ENCODE peak calls at places on chromosomes 1 and 21, in seven cellular contexts. K is GM13977, Z is tibial nerve, O is endothelial cell, T is MCF 10A, S is kidney epithelial cell, Q is GM20000. B is an unnamed sample.

GRCh38 chr1:30908446-30908885 is at the start of gene SDC3:
- DNase-seq in Q (peak), S (no peak), K (peak), T (peak), Z (no peak), O (no peak), B (no peak)

GRCh38 chr21:42745511-42746239 is 92.3 kb downstream of the PDE9A start:
- DNase-seq in T (no peak), Q (no peak), O (no peak), K (no peak), S (no peak), Z (no peak), B (no peak)

GRCh38 chr1:91777630-91778300 is 108.2 kb downstream of the TGFBR3 start:
- DNase-seq in T (no peak), K (no peak), Z (no peak), S (no peak), O (no peak), Q (no peak), B (no peak)

GRCh38 chr1:243291287-243291686 is 35.4 kb downstream of the SDCCAG8 start:
- DNase-seq in Q (no peak), Z (no peak), T (no peak), K (no peak), S (no peak), O (no peak), B (no peak)

GRCh38 chr1:43426221-43426620 is 27.5 kb downstream of the HYI start:
- DNase-seq in Z (no peak), T (no peak), O (no peak), S (no peak), K (no peak), Q (no peak), B (no peak)

GRCh38 chr1:184493987-184494388 is 107.2 kb downstream of the C1orf21 start:
- DNase-seq in T (no peak), Z (no peak), Q (no peak), K (no peak), O (no peak), S (no peak), B (no peak)

GRCh38 chr21:37582613-37583012 is 216.0 kb downstream of the DYRK1A start:
- DNase-seq in O (peak), K (peak), Q (peak), S (peak), T (peak), Z (no peak), B (no peak)

GRCh38 chr1:115062542-115063004 is 26.7 kb downstream of the TSPAN2 start:
- DNase-seq in K (peak), S (no peak), T (peak), Z (no peak), O (no peak), Q (no peak), B (no peak)

GRCh38 chr1:182120411-182121258 is 59.1 kb upstream of the ZNF648 start:
- DNase-seq in K (no peak), Z (peak), Q (no peak), S (peak), O (no peak), T (peak), B (no peak)

GRCh38 chr1:235741294-235741693 is 91.7 kb upstream of the GNG4 start:
- DNase-seq in S (peak), T (peak), Z (no peak), O (no peak), Q (no peak), K (no peak), B (no peak)

GRCh38 chr1:116127848-116128540 is 16.8 kb downstream of the MAB21L3 start:
- DNase-seq in Z (no peak), O (no peak), Q (no peak), S (no peak), K (no peak), T (no peak), B (peak)

GRCh38 chr21:44424608-44425306 is 30.6 kb upstream of the LRRC3 start:
- DNase-seq in Z (peak), Q (no peak), S (no peak), K (no peak), O (no peak), T (no peak), B (peak)

GRCh38 chr1:163959622-163960021 is 599.4 kb upstream of the PBX1 start:
- DNase-seq in K (no peak), Z (no peak), O (no peak), T (peak), Q (no peak), S (no peak), B (no peak)

DNA sequence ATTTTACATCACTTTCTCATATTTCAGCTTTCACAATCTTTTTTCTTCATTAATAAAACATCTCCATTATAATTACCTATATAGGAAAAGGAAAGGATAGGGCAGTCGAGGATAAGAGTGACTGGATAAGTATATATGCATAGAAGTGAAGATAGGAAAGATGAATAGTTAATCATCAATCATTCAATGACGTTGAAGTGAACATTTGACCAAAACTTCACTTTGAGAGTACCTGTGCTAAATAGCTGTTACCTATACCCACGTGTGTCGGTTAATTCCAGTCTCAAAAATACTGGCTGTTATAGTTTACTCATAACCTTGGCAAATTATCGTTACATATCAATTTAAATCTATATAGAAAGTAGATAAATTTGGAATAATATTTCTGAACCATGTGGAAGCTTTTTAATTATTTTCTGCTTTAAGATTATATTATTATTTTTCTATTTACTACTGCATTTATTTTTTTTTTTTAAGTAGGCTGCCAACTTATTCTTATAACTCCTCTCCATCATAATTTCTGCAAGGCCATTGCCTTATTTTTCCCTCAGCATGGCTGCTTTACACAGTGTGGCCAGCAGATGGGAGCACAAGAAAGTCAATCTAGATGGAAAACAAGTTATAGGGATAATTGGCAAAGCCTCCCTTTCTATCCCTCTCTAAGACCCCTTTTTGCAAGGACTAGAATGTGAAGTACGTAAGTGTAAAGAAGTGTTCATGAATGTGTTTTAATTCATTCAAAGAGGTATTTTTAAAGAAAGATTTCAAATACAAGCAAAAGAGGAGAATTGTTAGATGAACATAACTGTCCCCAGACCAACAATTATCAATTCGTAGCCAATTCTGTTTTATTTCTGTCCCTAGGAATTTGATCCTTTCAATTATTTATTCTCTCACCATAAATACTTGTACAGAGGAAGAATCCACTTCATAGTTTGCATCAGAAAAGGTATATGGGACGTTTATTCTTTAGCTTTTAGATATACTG is 290.4 kb downstream of the KCNT2 start:
- DNase-seq in Z (no peak), T (peak), S (no peak), K (no peak), Q (no peak), O (peak), B (no peak)
- TF ChIP-seq CTCF in Z (no peak), T (peak), S (peak), K (peak), Q (no peak), O (peak), B (peak)

DNA sequence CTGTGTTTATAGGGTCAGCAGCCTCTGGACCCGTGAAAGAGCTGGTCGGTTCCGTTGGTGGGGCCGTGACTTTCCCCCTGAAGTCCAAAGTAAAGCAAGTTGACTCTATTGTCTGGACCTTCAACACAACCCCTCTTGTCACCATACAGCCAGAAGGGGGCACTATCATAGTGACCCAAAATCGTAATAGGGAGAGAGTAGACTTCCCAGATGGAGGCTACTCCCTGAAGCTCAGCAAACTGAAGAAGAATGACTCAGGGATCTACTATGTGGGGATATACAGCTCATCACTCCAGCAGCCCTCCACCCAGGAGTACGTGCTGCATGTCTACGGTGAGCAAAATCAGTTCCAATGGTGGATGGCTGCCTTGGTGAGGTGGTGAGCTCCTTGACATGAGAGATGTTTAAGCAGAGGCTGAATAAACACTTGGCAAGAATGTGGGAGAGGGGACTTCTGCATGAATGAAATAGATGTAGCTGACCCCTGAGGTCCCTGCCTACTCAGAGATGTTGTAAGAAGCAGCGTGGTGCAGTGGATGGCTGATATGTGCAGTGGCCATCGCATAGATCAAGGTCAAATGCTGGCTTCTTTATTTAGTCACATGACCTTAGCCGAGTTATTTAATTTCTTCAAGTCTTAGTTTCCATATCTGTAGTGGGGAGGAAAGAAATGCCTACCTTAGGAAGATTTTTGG is 9.3 kb downstream of the SLAMF7 start:
- DNase-seq in K (no peak), O (no peak), Z (no peak), S (no peak), Q (no peak), T (peak), B (no peak)
- TF ChIP-seq CTCF in K (peak), O (no peak), Z (no peak), S (peak), Q (peak), T (peak), B (no peak)

GRCh38 chr1:207565546-207566468 is 69.8 kb downstream of the CR1 start:
- DNase-seq in Z (no peak), Q (no peak), S (no peak), K (no peak), T (peak), O (peak), B (no peak)
- TF ChIP-seq CTCF in Z (peak), Q (no peak), S (peak), K (peak), T (peak), O (peak), B (peak)

GRCh38 chr1:81237531-81238528 is 562.9 kb upstream of the ADGRL2 start:
- DNase-seq in Q (no peak), O (no peak), T (peak), S (no peak), Z (no peak), K (no peak), B (no peak)
- TF ChIP-seq CTCF in Q (no peak), O (no peak), T (no peak), S (no peak), Z (no peak), K (no peak), B (no peak)

GRCh38 chr1:161020573-161021167 is at the start of gene F11R:
- DNase-seq in Q (peak), S (no peak), T (peak), K (peak), O (peak), Z (no peak), B (no peak)
- TF ChIP-seq CTCF in Q (no peak), S (peak), T (peak), K (no peak), O (peak), Z (no peak), B (peak)

GRCh38 chr1:188365874-188366273 is 1537.1 kb downstream of the PLA2G4A start:
- DNase-seq in S (no peak), K (no peak), O (no peak), T (no peak), Q (no peak), Z (no peak), B (no peak)
- TF ChIP-seq CTCF in S (no peak), K (no peak), O (no peak), T (peak), Q (no peak), Z (no peak), B (peak)

GRCh38 chr1:246003442-246003730 is 503.7 kb downstream of the SMYD3 start:
- DNase-seq in Z (no peak), S (no peak), T (no peak), K (no peak), O (no peak), Q (no peak), B (no peak)
- TF ChIP-seq CTCF in Z (no peak), S (no peak), T (no peak), K (no peak), O (peak), Q (no peak), B (no peak)

GRCh38 chr1:247531937-247532336 is 4.3 kb downstream of the OR2C3 start:
- DNase-seq in Q (no peak), O (no peak), T (no peak), Z (no peak), K (no peak), S (no peak), B (no peak)
- TF ChIP-seq CTCF in Q (no peak), O (no peak), T (no peak), Z (no peak), K (peak), S (no peak), B (no peak)

GRCh38 chr1:87121732-87122163 is 206.9 kb upstream of the LMO4 start:
- DNase-seq in O (no peak), K (no peak), T (no peak), Z (no peak), Q (no peak), S (no peak), B (no peak)

GRCh38 chr1:87123610-87124009 is 205.1 kb upstream of the LMO4 start:
- DNase-seq in Q (no peak), O (no peak), T (no peak), S (no peak), K (no peak), Z (no peak), B (no peak)

GRCh38 chr1:87119741-87120140 is 205.3 kb downstream of the HS2ST1 start:
- DNase-seq in Z (no peak), K (no peak), T (no peak), O (no peak), Q (no peak), S (no peak), B (no peak)

GRCh38 chr1:87117761-87118160 is 203.3 kb downstream of the HS2ST1 start:
- DNase-seq in S (no peak), Z (no peak), O (no peak), K (no peak), Q (no peak), T (peak), B (no peak)

DNA sequence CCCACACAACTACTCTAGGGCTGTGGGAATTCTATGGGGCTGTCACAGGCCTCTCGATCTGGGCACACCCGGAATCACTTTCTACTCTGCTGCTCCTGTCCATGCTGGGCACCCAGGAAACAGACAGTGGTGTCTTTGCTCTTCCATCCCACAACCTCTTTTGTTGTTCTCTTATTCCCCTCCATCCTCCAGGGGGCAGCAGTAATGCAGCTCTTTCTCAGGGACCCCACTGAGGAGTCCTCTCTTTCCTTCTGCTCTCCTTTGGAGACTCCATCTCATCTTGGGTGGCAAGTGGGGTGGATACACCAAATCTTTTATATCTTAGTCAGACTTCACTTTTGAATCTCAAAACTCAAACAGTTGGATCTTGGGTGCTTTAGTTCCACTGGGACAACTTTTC is 206.3 kb downstream of the HS2ST1 start:
- DNase-seq in Q (no peak), O (no peak), K (no peak), S (no peak), Z (no peak), T (no peak), B (no peak)
- TF ChIP-seq CTCF in Q (peak), O (no peak), K (peak), S (peak), Z (no peak), T (peak), B (peak)

DNA sequence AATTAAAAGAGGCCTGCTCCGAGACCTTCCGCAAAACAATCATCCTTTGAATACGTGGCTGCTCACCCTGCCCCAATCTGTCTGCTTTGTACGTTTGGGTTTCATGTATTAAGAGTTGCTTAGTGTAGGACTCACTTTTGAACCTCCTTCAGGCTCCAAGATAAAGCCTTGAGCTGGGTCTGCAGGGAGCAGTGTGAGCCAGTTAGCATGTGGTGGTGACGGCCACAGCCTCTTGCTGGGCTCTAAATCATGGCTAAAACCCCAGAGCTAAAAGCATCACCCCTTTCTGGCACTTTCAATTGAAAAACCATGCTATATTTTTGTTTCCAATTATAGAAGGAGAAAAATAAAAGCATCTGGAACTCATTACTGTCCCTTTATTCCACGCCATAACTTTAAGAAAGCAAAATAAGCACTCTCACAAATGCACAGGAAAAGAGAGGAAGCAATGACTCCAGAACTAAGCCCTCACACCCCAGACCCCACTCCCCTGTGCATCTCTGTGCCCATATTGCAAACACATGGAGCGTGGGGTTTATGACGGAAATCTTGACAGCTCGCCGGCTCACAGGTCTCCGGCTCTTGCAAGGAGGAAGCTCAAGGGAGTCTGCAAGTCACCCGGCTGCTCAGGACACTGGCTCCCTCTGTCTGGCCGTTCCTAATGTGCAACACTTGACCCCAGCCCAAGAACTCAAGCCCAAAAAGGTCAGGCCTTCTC is 135.5 kb downstream of the MIS18A start:
- DNase-seq in S (no peak), T (no peak), K (no peak), Q (no peak), O (no peak), Z (peak), B (no peak)
- TF ChIP-seq CTCF in S (no peak), T (no peak), K (no peak), Q (no peak), O (no peak), Z (no peak), B (peak)